ENCODE peak calls at places on chromosomes 1 and 21, in five cellular contexts. One of them, this sample, is unnamed.

GRCh38 chr21:46161800-46162592 is 6.6 kb upstream of the FTCD start:
- DNase-seq in PC-3: no peak
- DNase-seq in K562: no peak
- DNase-seq in heart right ventricle: no peak
- DNase-seq in heart left ventricle: no peak
- DNase-seq in this sample: no peak

GRCh38 chr1:228464487-228464983 is 22.6 kb upstream of the RNF187 start:
- DNase-seq in PC-3: no peak
- DNase-seq in K562: no peak
- DNase-seq in heart right ventricle: peak; percentile 59
- DNase-seq in heart left ventricle: peak; percentile 69
- DNase-seq in this sample: peak; percentile 41

GRCh38 chr1:6981595-6981994 is 196.3 kb downstream of the CAMTA1 start:
- DNase-seq in PC-3: no peak
- DNase-seq in K562: no peak
- DNase-seq in heart right ventricle: no peak
- DNase-seq in heart left ventricle: no peak
- DNase-seq in this sample: no peak

GRCh38 chr1:105608713-105609112 is 1447.8 kb upstream of the PRMT6 start:
- DNase-seq in PC-3: peak; percentile 41
- DNase-seq in K562: no peak
- DNase-seq in heart right ventricle: no peak
- DNase-seq in heart left ventricle: no peak
- DNase-seq in this sample: no peak

GRCh38 chr21:16124397-16125130 is 394.8 kb downstream of the USP25 start:
- DNase-seq in PC-3: peak; percentile 90
- DNase-seq in K562: no peak
- DNase-seq in heart right ventricle: no peak
- DNase-seq in heart left ventricle: no peak
- DNase-seq in this sample: peak; percentile 73

GRCh38 chr1:246210751-246211150 is 296.3 kb downstream of the SMYD3 start:
- DNase-seq in PC-3: no peak
- DNase-seq in K562: no peak
- DNase-seq in heart right ventricle: no peak
- DNase-seq in heart left ventricle: no peak
- DNase-seq in this sample: no peak

GRCh38 chr1:18012686-18013085 is 94.9 kb upstream of the IGSF21 start:
- DNase-seq in PC-3: no peak
- DNase-seq in K562: no peak
- DNase-seq in heart right ventricle: no peak
- DNase-seq in heart left ventricle: no peak
- DNase-seq in this sample: no peak

GRCh38 chr21:27379381-27379780 is 412.5 kb upstream of the ADAMTS5 start:
- DNase-seq in PC-3: no peak
- DNase-seq in K562: no peak
- DNase-seq in heart right ventricle: no peak
- DNase-seq in heart left ventricle: no peak
- DNase-seq in this sample: no peak

GRCh38 chr1:17355898-17356297 is 16.1 kb upstream of the PADI6 start:
- DNase-seq in PC-3: no peak
- DNase-seq in K562: no peak
- DNase-seq in heart right ventricle: no peak
- DNase-seq in heart left ventricle: no peak
- DNase-seq in this sample: no peak

GRCh38 chr1:221689138-221689537 is 52.8 kb downstream of the DUSP10 start:
- DNase-seq in PC-3: no peak
- DNase-seq in K562: no peak
- DNase-seq in heart right ventricle: no peak
- DNase-seq in heart left ventricle: no peak
- DNase-seq in this sample: no peak

GRCh38 chr1:17561561-17561985 is 22.1 kb downstream of the ARHGEF10L start:
- DNase-seq in PC-3: peak; percentile 83
- DNase-seq in K562: no peak
- DNase-seq in heart right ventricle: no peak
- DNase-seq in heart left ventricle: peak; percentile 59
- DNase-seq in this sample: no peak

GRCh38 chr1:9716404-9717192 is 65.1 kb downstream of the PIK3CD start:
- DNase-seq in PC-3: no peak
- DNase-seq in K562: no peak
- DNase-seq in heart right ventricle: no peak
- DNase-seq in heart left ventricle: no peak
- DNase-seq in this sample: no peak

GRCh38 chr1:212608956-212609700 is 567 bp downstream of the ATF3 start:
- DNase-seq in PC-3: peak; percentile 61
- DNase-seq in K562: peak; percentile 68
- DNase-seq in heart right ventricle: peak; percentile 60
- DNase-seq in heart left ventricle: peak; percentile 66
- DNase-seq in this sample: no peak

GRCh38 chr1:157841708-157842107 is at the start of gene CD5L:
- DNase-seq in PC-3: no peak
- DNase-seq in K562: no peak
- DNase-seq in heart right ventricle: no peak
- DNase-seq in heart left ventricle: no peak
- DNase-seq in this sample: no peak

GRCh38 chr1:4115191-4115900 is 215.3 kb upstream of the C1orf174 start:
- DNase-seq in PC-3: no peak
- DNase-seq in K562: no peak
- DNase-seq in heart right ventricle: no peak
- DNase-seq in heart left ventricle: no peak
- DNase-seq in this sample: no peak

GRCh38 chr1:116720406-116721071 is 33.7 kb upstream of the CD2 start:
- DNase-seq in PC-3: no peak
- DNase-seq in K562: peak; percentile 39
- DNase-seq in heart right ventricle: no peak
- DNase-seq in heart left ventricle: no peak
- DNase-seq in this sample: peak; percentile 52

GRCh38 chr1:180928272-180929230 is 15.9 kb downstream of the KIAA1614 start:
- DNase-seq in PC-3: no peak
- DNase-seq in K562: no peak
- DNase-seq in heart right ventricle: no peak
- DNase-seq in heart left ventricle: no peak
- DNase-seq in this sample: no peak

GRCh38 chr21:45278156-45278911 is 9.4 kb downstream of the POFUT2 start:
- DNase-seq in PC-3: no peak
- DNase-seq in K562: no peak
- DNase-seq in heart right ventricle: no peak
- DNase-seq in heart left ventricle: no peak
- DNase-seq in this sample: no peak

GRCh38 chr1:2957329-2957728 is 63.9 kb upstream of the ACTRT2 start:
- DNase-seq in PC-3: no peak
- DNase-seq in K562: no peak
- DNase-seq in heart right ventricle: no peak
- DNase-seq in heart left ventricle: no peak
- DNase-seq in this sample: no peak

GRCh38 chr1:44361478-44361877 is 6.4 kb upstream of the ERI3 start:
- DNase-seq in PC-3: peak; percentile 45
- DNase-seq in K562: peak; percentile 28
- DNase-seq in heart right ventricle: no peak
- DNase-seq in heart left ventricle: no peak
- DNase-seq in this sample: no peak

DNA sequence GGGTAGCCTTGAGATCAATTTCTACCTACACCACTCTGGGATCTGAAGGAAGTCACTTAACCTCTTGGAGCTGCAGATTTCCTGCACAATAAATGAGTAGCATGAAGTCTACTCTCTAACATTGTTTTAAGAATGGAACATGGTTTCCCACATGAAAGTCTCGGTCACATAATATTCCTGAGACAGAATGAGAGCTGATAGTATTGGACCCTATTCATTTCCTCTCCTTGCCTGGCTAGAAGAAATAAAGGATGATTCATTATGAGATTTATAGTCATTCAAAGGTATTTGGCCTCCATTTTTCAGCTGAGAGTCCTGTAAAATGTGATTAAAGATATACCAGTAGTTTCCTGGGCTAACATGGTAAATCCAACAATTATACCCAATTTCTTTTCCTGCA is 56.7 kb downstream of the ARHGAP29 start:
- DNase-seq in PC-3: no peak
- DNase-seq in K562: no peak
- DNase-seq in heart right ventricle: no peak
- DNase-seq in heart left ventricle: no peak
- DNase-seq in this sample: no peak
- H3K36me3 ChIP-seq in PC-3: peaks cover 94% of the 10 kb centered on the region
- H3K36me3 ChIP-seq in K562: no peaks in the 10 kb centered on the region
- H3K36me3 ChIP-seq in heart right ventricle: peaks cover 96% of the 10 kb centered on the region
- H3K36me3 ChIP-seq in heart left ventricle: peaks cover 52% of the 10 kb centered on the region
- H3K36me3 ChIP-seq in this sample: peaks cover 73% of the 10 kb centered on the region

GRCh38 chr21:43353282-43354010 is 73.5 kb downstream of the SIK1 start:
- DNase-seq in PC-3: no peak
- DNase-seq in K562: no peak
- DNase-seq in heart right ventricle: peak; percentile 10
- DNase-seq in heart left ventricle: no peak
- DNase-seq in this sample: no peak

GRCh38 chr21:43355196-43355924 is 71.6 kb downstream of the SIK1 start:
- DNase-seq in PC-3: no peak
- DNase-seq in K562: no peak
- DNase-seq in heart right ventricle: peak; percentile 7
- DNase-seq in heart left ventricle: no peak
- DNase-seq in this sample: no peak

GRCh38 chr21:43354666-43355065 is 72.3 kb downstream of the SIK1 start:
- DNase-seq in PC-3: no peak
- DNase-seq in K562: no peak
- DNase-seq in heart right ventricle: no peak
- DNase-seq in heart left ventricle: no peak
- DNase-seq in this sample: no peak

GRCh38 chr21:43352568-43353281 is 74.2 kb downstream of the SIK1 start:
- DNase-seq in PC-3: peak; percentile 12
- DNase-seq in K562: peak; percentile 85
- DNase-seq in heart right ventricle: no peak
- DNase-seq in heart left ventricle: no peak
- DNase-seq in this sample: no peak

DNA sequence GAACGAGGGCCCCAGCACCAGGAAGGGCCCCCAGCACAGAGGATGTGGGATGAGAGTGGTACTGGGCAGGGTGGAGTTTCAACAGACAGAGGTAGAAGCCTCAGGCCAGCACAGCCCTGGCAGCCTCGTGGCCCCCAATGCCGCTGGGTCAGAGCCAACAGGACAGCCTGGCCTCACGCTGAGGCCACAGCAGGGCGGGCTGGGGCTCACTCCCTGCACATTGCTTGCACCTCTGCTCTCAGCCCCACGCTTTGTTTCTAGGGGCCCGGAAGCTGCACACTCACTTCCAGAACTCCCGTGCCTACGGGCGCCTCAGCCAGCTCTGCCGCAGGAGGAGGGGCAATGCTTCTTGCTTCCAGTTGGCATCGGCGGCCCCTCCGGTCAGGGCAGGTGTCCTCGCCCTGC is 72.9 kb downstream of the SIK1 start:
- DNase-seq in PC-3: no peak
- DNase-seq in K562: no peak
- DNase-seq in heart right ventricle: no peak
- DNase-seq in heart left ventricle: no peak
- DNase-seq in this sample: no peak
- H3K4me1 ChIP-seq in PC-3: no peaks in the 10 kb centered on the region
- H3K4me1 ChIP-seq in K562: no peaks in the 10 kb centered on the region
- H3K4me1 ChIP-seq in heart right ventricle: peaks cover 5% of the 10 kb centered on the region
- H3K4me1 ChIP-seq in heart left ventricle: peaks cover 4% of the 10 kb centered on the region
- H3K4me1 ChIP-seq in this sample: peaks cover 12% of the 10 kb centered on the region

GRCh38 chr1:151502035-151502728 is 9.0 kb upstream of the CGN start:
- DNase-seq in PC-3: no peak
- DNase-seq in K562: no peak
- DNase-seq in heart right ventricle: no peak
- DNase-seq in heart left ventricle: no peak
- DNase-seq in this sample: no peak
- H3K27ac ChIP-seq in PC-3: no peak overlapping the region
- H3K27ac ChIP-seq in K562: no peak overlapping the region
- H3K27ac ChIP-seq in heart right ventricle: no peak overlapping the region
- H3K27ac ChIP-seq in heart left ventricle: no peak overlapping the region
- H3K27ac ChIP-seq in this sample: no peak overlapping the region

GRCh38 chr1:214989341-214989740 is 93.2 kb upstream of the KCNK2 start:
- DNase-seq in PC-3: peak; percentile 31
- DNase-seq in K562: no peak
- DNase-seq in heart right ventricle: no peak
- DNase-seq in heart left ventricle: no peak
- DNase-seq in this sample: peak; percentile 5
- H3K36me3 ChIP-seq in PC-3: no peaks in the 10 kb centered on the region
- H3K36me3 ChIP-seq in K562: no peaks in the 10 kb centered on the region
- H3K36me3 ChIP-seq in heart right ventricle: no peaks in the 10 kb centered on the region
- H3K36me3 ChIP-seq in heart left ventricle: no peaks in the 10 kb centered on the region
- H3K36me3 ChIP-seq in this sample: no peaks in the 10 kb centered on the region

GRCh38 chr1:89274431-89274857 is 1.8 kb upstream of the GBP5 start:
- DNase-seq in PC-3: peak; percentile 49
- DNase-seq in K562: no peak
- DNase-seq in heart right ventricle: no peak
- DNase-seq in heart left ventricle: no peak
- DNase-seq in this sample: peak; percentile 79
- H3K4me1 ChIP-seq in PC-3: peaks cover 15% of the 10 kb centered on the region
- H3K4me1 ChIP-seq in K562: no peaks in the 10 kb centered on the region
- H3K4me1 ChIP-seq in heart right ventricle: no peaks in the 10 kb centered on the region
- H3K4me1 ChIP-seq in heart left ventricle: peaks cover 74% of the 10 kb centered on the region
- H3K4me1 ChIP-seq in this sample: peaks cover 6% of the 10 kb centered on the region

GRCh38 chr1:203179328-203180009 is 3.8 kb upstream of the MYBPH start:
- DNase-seq in PC-3: no peak
- DNase-seq in K562: no peak
- DNase-seq in heart right ventricle: no peak
- DNase-seq in heart left ventricle: no peak
- DNase-seq in this sample: no peak

GRCh38 chr1:203183828-203184227 is 2.7 kb downstream of the CHI3L1 start:
- DNase-seq in PC-3: no peak
- DNase-seq in K562: no peak
- DNase-seq in heart right ventricle: no peak
- DNase-seq in heart left ventricle: no peak
- DNase-seq in this sample: no peak

GRCh38 chr1:203180611-203181330 is 5.1 kb upstream of the MYBPH start:
- DNase-seq in PC-3: no peak
- DNase-seq in K562: no peak
- DNase-seq in heart right ventricle: no peak
- DNase-seq in heart left ventricle: no peak
- DNase-seq in this sample: no peak

GRCh38 chr1:203182377-203182927 is 4.1 kb downstream of the CHI3L1 start:
- DNase-seq in PC-3: no peak
- DNase-seq in K562: no peak
- DNase-seq in heart right ventricle: no peak
- DNase-seq in heart left ventricle: no peak
- DNase-seq in this sample: no peak

GRCh38 chr1:203181586-203182376 is 4.7 kb downstream of the CHI3L1 start:
- DNase-seq in PC-3: no peak
- DNase-seq in K562: no peak
- DNase-seq in heart right ventricle: no peak
- DNase-seq in heart left ventricle: no peak
- DNase-seq in this sample: no peak
- H3K27ac ChIP-seq in PC-3: no peak overlapping the region
- H3K27ac ChIP-seq in K562: no peak overlapping the region
- H3K27ac ChIP-seq in heart right ventricle: no peak overlapping the region
- H3K27ac ChIP-seq in heart left ventricle: no peak overlapping the region
- H3K27ac ChIP-seq in this sample: no peak overlapping the region

GRCh38 chr1:112576240-112576639 is 42.7 kb downstream of the ST7L start:
- DNase-seq in PC-3: no peak
- DNase-seq in K562: no peak
- DNase-seq in heart right ventricle: no peak
- DNase-seq in heart left ventricle: no peak
- DNase-seq in this sample: no peak

GRCh38 chr1:112575154-112575804 is 43.7 kb downstream of the ST7L start:
- DNase-seq in PC-3: peak; percentile 83
- DNase-seq in K562: peak; percentile 42
- DNase-seq in heart right ventricle: no peak
- DNase-seq in heart left ventricle: no peak
- DNase-seq in this sample: peak; percentile 68

GRCh38 chr1:112581530-112582192 is 37.3 kb downstream of the ST7L start:
- DNase-seq in PC-3: no peak
- DNase-seq in K562: no peak
- DNase-seq in heart right ventricle: no peak
- DNase-seq in heart left ventricle: no peak
- DNase-seq in this sample: peak; percentile 9

GRCh38 chr1:112579801-112580510 is 39.0 kb downstream of the ST7L start:
- DNase-seq in PC-3: no peak
- DNase-seq in K562: no peak
- DNase-seq in heart right ventricle: no peak
- DNase-seq in heart left ventricle: no peak
- DNase-seq in this sample: no peak
- H3K36me3 ChIP-seq in PC-3: peaks cover 16% of the 10 kb centered on the region
- H3K36me3 ChIP-seq in K562: peaks cover 18% of the 10 kb centered on the region
- H3K36me3 ChIP-seq in heart right ventricle: peaks cover 83% of the 10 kb centered on the region
- H3K36me3 ChIP-seq in heart left ventricle: peaks cover 49% of the 10 kb centered on the region
- H3K36me3 ChIP-seq in this sample: peaks cover 11% of the 10 kb centered on the region